ENCODE peak calls at places on chromosomes 13 and 19, in four cellular contexts. K, V, W and A are unnamed samples.

GRCh38 chr19:16073481-16073880 is 2.8 kb upstream of the TPM4 start:
- DNase-seq in K (no peak), V (no peak), W (no peak), A (no peak)

GRCh38 chr19:10961763-10962536 is 1.1 kb downstream of the SMARCA4 start:
- DNase-seq in K (no peak), V (no peak), W (peak), A (no peak)

GRCh38 chr13:33577037-33577436 is 240.9 kb upstream of the RFC3 start:
- DNase-seq in K (no peak), V (no peak), W (no peak), A (no peak)

GRCh38 chr19:3360494-3361383 is 5.6 kb upstream of the NFIC start:
- DNase-seq in K (no peak), V (no peak), W (no peak), A (peak)

GRCh38 chr19:3207466-3208242 is 16.8 kb upstream of the CELF5 start:
- DNase-seq in K (no peak), V (no peak), W (no peak), A (peak)

GRCh38 chr13:23876265-23876664 is 12.9 kb downstream of the MIPEP start:
- DNase-seq in K (no peak), V (no peak), W (no peak), A (peak)

GRCh38 chr19:1258707-1259205 is 10.4 kb downstream of the MIDN start:
- DNase-seq in K (no peak), V (no peak), W (no peak), A (no peak)

GRCh38 chr19:1133471-1133929 is 29.7 kb downstream of the GPX4 start:
- DNase-seq in K (no peak), V (no peak), W (no peak), A (peak)

GRCh38 chr19:38596057-38596981 is 21.4 kb downstream of the MAP4K1 start:
- DNase-seq in K (no peak), V (peak), W (peak), A (peak)

GRCh38 chr13:37679043-37679442 is 80.5 kb upstream of the POSTN start:
- DNase-seq in K (no peak), V (no peak), W (no peak), A (no peak)

GRCh38 chr19:18470153-18470552 is 32.2 kb upstream of the ISYNA1 start:
- DNase-seq in K (no peak), V (peak), W (no peak), A (peak)

GRCh38 chr13:106533101-106533939 is 2.1 kb downstream of the EFNB2 start:
- DNase-seq in K (no peak), V (peak), W (peak), A (peak)

GRCh38 chr13:76820759-76821158 is 65.4 kb downstream of the KCTD12 start:
- DNase-seq in K (no peak), V (no peak), W (no peak), A (no peak)

GRCh38 chr13:99985243-99985874 is 3.8 kb downstream of the ZIC2 start:
- DNase-seq in K (no peak), V (peak), W (no peak), A (peak)

GRCh38 chr13:24167666-24168391 is 7.3 kb downstream of the SPATA13 start:
- DNase-seq in K (no peak), V (no peak), W (no peak), A (no peak)

GRCh38 chr19:57754091-57754673 is 7.6 kb downstream of the ZNF776 start:
- DNase-seq in K (no peak), V (no peak), W (no peak), A (no peak)

GRCh38 chr19:1512671-1513491 is at the start of gene ADAMTSL5:
- DNase-seq in K (no peak), V (no peak), W (no peak), A (peak)

GRCh38 chr19:41226053-41226873 is 7.2 kb downstream of the AXL start:
- DNase-seq in K (no peak), V (peak), W (peak), A (peak)

GRCh38 chr19:19349365-19349764 is 28.7 kb downstream of the MAU2 start:
- DNase-seq in K (no peak), V (no peak), W (no peak), A (no peak)

GRCh38 chr13:41500501-41500900 is 43.2 kb downstream of the RGCC start:
- DNase-seq in K (no peak), V (no peak), W (no peak), A (no peak)

GRCh38 chr13:110298566-110299321 is 8.2 kb downstream of the COL4A1 start:
- DNase-seq in K (no peak), V (peak), W (no peak), A (no peak)